ENCODE peak calls at places on chromosomes 3 and 15, in five cellular contexts. One of them, this sample, is unnamed. For H3K9me3, the result is how much of the 10 kb centered on the place peaks cover.

GRCh38 chr3:195460355-195460754 is 17.5 kb upstream of the ACAP2 start:
- ATAC-seq in K562: peak
- ATAC-seq in upper lobe of left lung: no peak
- ATAC-seq in HepG2: no peak
- ATAC-seq in GM12878: no peak
- ATAC-seq in this sample: no peak

GRCh38 chr3:136751259-136752045 is 726 bp downstream of the STAG1 start:
- ATAC-seq in K562: peak
- ATAC-seq in upper lobe of left lung: no peak
- ATAC-seq in HepG2: peak
- ATAC-seq in GM12878: peak
- ATAC-seq in this sample: peak

GRCh38 chr3:44954962-44955361 is 21.0 kb downstream of the ZDHHC3 start:
- ATAC-seq in K562: peak
- ATAC-seq in upper lobe of left lung: peak
- ATAC-seq in HepG2: peak
- ATAC-seq in GM12878: peak
- ATAC-seq in this sample: peak

GRCh38 chr3:17175187-17175839 is 290.6 kb downstream of the PLCL2 start:
- ATAC-seq in K562: no peak
- ATAC-seq in upper lobe of left lung: no peak
- ATAC-seq in HepG2: no peak
- ATAC-seq in GM12878: no peak
- ATAC-seq in this sample: no peak

GRCh38 chr3:51712963-51713362 is 6.1 kb downstream of the GRM2 start:
- ATAC-seq in K562: no peak
- ATAC-seq in upper lobe of left lung: no peak
- ATAC-seq in HepG2: peak
- ATAC-seq in GM12878: no peak
- ATAC-seq in this sample: no peak

GRCh38 chr3:9800529-9800928 is 7.6 kb downstream of the ARPC4 start:
- ATAC-seq in K562: peak
- ATAC-seq in upper lobe of left lung: no peak
- ATAC-seq in HepG2: peak
- ATAC-seq in GM12878: peak
- ATAC-seq in this sample: no peak

GRCh38 chr15:82909080-82909815 is 43.3 kb downstream of the HOMER2 start:
- ATAC-seq in K562: no peak
- ATAC-seq in upper lobe of left lung: no peak
- ATAC-seq in HepG2: no peak
- ATAC-seq in GM12878: no peak
- ATAC-seq in this sample: no peak

GRCh38 chr3:9087831-9088413 is 124.7 kb upstream of the RAD18 start:
- ATAC-seq in K562: peak
- ATAC-seq in upper lobe of left lung: peak
- ATAC-seq in HepG2: peak
- ATAC-seq in GM12878: peak
- ATAC-seq in this sample: peak

GRCh38 chr3:163056874-163057497 is 1560.4 kb downstream of the OTOL1 start:
- ATAC-seq in K562: peak
- ATAC-seq in upper lobe of left lung: no peak
- ATAC-seq in HepG2: peak
- ATAC-seq in GM12878: peak
- ATAC-seq in this sample: no peak

GRCh38 chr3:173826901-173827609 is 429.5 kb downstream of the NLGN1 start:
- ATAC-seq in K562: no peak
- ATAC-seq in upper lobe of left lung: no peak
- ATAC-seq in HepG2: no peak
- ATAC-seq in GM12878: no peak
- ATAC-seq in this sample: no peak

GRCh38 chr3:176574736-176575135 is 622.5 kb downstream of the TBL1XR1 start:
- ATAC-seq in K562: no peak
- ATAC-seq in upper lobe of left lung: no peak
- ATAC-seq in HepG2: no peak
- ATAC-seq in GM12878: no peak
- ATAC-seq in this sample: no peak

GRCh38 chr3:64696896-64697295 is 9.1 kb upstream of the ADAMTS9 start:
- ATAC-seq in K562: no peak
- ATAC-seq in upper lobe of left lung: no peak
- ATAC-seq in HepG2: no peak
- ATAC-seq in GM12878: no peak
- ATAC-seq in this sample: no peak

GRCh38 chr15:85879334-85880163 is 84.8 kb upstream of the KLHL25 start:
- ATAC-seq in K562: no peak
- ATAC-seq in upper lobe of left lung: no peak
- ATAC-seq in HepG2: no peak
- ATAC-seq in GM12878: no peak
- ATAC-seq in this sample: no peak

GRCh38 chr3:102570551-102570950 is 135.7 kb downstream of the ZPLD1 start:
- ATAC-seq in K562: no peak
- ATAC-seq in upper lobe of left lung: no peak
- ATAC-seq in HepG2: no peak
- ATAC-seq in GM12878: no peak
- ATAC-seq in this sample: no peak

GRCh38 chr3:165669967-165670366 is 167.3 kb downstream of the BCHE start:
- ATAC-seq in K562: no peak
- ATAC-seq in upper lobe of left lung: no peak
- ATAC-seq in HepG2: no peak
- ATAC-seq in GM12878: peak
- ATAC-seq in this sample: no peak

GRCh38 chr3:14538451-14539088 is 1.6 kb downstream of the GRIP2 start:
- ATAC-seq in K562: no peak
- ATAC-seq in upper lobe of left lung: no peak
- ATAC-seq in HepG2: no peak
- ATAC-seq in GM12878: no peak
- ATAC-seq in this sample: no peak

GRCh38 chr3:14536837-14537589 is 3.1 kb downstream of the GRIP2 start:
- ATAC-seq in K562: no peak
- ATAC-seq in upper lobe of left lung: no peak
- ATAC-seq in HepG2: no peak
- ATAC-seq in GM12878: no peak
- ATAC-seq in this sample: no peak

GRCh38 chr3:14536055-14536815 is 3.9 kb downstream of the GRIP2 start:
- ATAC-seq in K562: no peak
- ATAC-seq in upper lobe of left lung: no peak
- ATAC-seq in HepG2: no peak
- ATAC-seq in GM12878: no peak
- ATAC-seq in this sample: no peak

GRCh38 chr3:14539384-14540208 is 546 bp downstream of the GRIP2 start:
- ATAC-seq in K562: peak
- ATAC-seq in upper lobe of left lung: no peak
- ATAC-seq in HepG2: no peak
- ATAC-seq in GM12878: no peak
- ATAC-seq in this sample: peak

GRCh38 chr3:14537590-14538450 is 2.3 kb downstream of the GRIP2 start:
- ATAC-seq in K562: peak
- ATAC-seq in upper lobe of left lung: no peak
- ATAC-seq in HepG2: peak
- ATAC-seq in GM12878: peak
- ATAC-seq in this sample: no peak
- TF ChIP-seq POLR2AphosphoS5 in K562: no peak
- TF ChIP-seq POLR2AphosphoS5 in upper lobe of left lung: no peak
- TF ChIP-seq POLR2AphosphoS5 in HepG2: no peak
- TF ChIP-seq POLR2AphosphoS5 in GM12878: no peak
- TF ChIP-seq POLR2AphosphoS5 in this sample: no peak

GRCh38 chr3:57893668-57894067 is 114.6 kb upstream of the FLNB start:
- ATAC-seq in K562: no peak
- ATAC-seq in upper lobe of left lung: no peak
- ATAC-seq in HepG2: no peak
- ATAC-seq in GM12878: no peak
- ATAC-seq in this sample: no peak

GRCh38 chr3:57889807-57890206 is 118.4 kb upstream of the FLNB start:
- ATAC-seq in K562: no peak
- ATAC-seq in upper lobe of left lung: no peak
- ATAC-seq in HepG2: no peak
- ATAC-seq in GM12878: no peak
- ATAC-seq in this sample: peak

GRCh38 chr3:57893156-57893555 is 115.1 kb upstream of the FLNB start:
- ATAC-seq in K562: no peak
- ATAC-seq in upper lobe of left lung: no peak
- ATAC-seq in HepG2: no peak
- ATAC-seq in GM12878: no peak
- ATAC-seq in this sample: no peak

GRCh38 chr3:57892423-57892822 is 115.8 kb upstream of the FLNB start:
- ATAC-seq in K562: no peak
- ATAC-seq in upper lobe of left lung: no peak
- ATAC-seq in HepG2: no peak
- ATAC-seq in GM12878: no peak
- ATAC-seq in this sample: no peak

GRCh38 chr3:57890874-57891273 is 117.3 kb upstream of the FLNB start:
- ATAC-seq in K562: no peak
- ATAC-seq in upper lobe of left lung: no peak
- ATAC-seq in HepG2: no peak
- ATAC-seq in GM12878: no peak
- ATAC-seq in this sample: peak
- TF ChIP-seq EP300 in K562: no peak
- TF ChIP-seq EP300 in upper lobe of left lung: no peak
- TF ChIP-seq EP300 in HepG2: no peak
- TF ChIP-seq EP300 in GM12878: no peak
- TF ChIP-seq EP300 in this sample: peak

DNA sequence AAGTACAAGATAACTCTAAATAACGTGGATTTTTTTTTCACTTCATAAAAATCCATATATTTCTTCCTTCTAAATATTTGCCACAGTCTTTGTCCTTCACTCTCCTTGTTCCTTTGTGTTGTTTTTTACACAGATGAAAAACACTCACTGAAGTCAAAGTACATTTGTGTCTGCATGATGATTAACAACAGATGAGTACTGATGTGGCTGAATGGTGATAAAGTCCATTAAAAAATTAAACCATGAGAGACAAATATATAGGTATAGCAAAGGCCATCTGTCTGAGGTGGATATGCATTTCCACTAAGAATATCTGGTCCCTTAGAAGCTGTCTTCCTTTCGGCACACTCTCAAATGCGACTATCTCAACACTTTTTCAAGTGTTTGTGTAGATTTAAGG is 317.5 kb upstream of the MCTP2 start:
- ATAC-seq in K562: no peak
- ATAC-seq in upper lobe of left lung: no peak
- ATAC-seq in HepG2: no peak
- ATAC-seq in GM12878: no peak
- ATAC-seq in this sample: no peak
- H3K9me3 ChIP-seq in K562: under half
- H3K9me3 ChIP-seq in upper lobe of left lung: under half
- H3K9me3 ChIP-seq in HepG2: under half
- H3K9me3 ChIP-seq in GM12878: under half
- H3K9me3 ChIP-seq in this sample: under half

GRCh38 chr3:70277304-70277703 is 35.1 kb downstream of the MDFIC2 start:
- ATAC-seq in K562: no peak
- ATAC-seq in upper lobe of left lung: no peak
- ATAC-seq in HepG2: no peak
- ATAC-seq in GM12878: no peak
- ATAC-seq in this sample: no peak
- TF ChIP-seq POLR2AphosphoS5 in K562: no peak
- TF ChIP-seq POLR2AphosphoS5 in upper lobe of left lung: no peak
- TF ChIP-seq POLR2AphosphoS5 in HepG2: no peak
- TF ChIP-seq POLR2AphosphoS5 in GM12878: no peak
- TF ChIP-seq POLR2AphosphoS5 in this sample: no peak